ENCODE peak calls at places on chromosome 13, in seven cellular contexts. W is GM23338, G is HCT116, S is SK-N-SH, L is hepatocyte, Y is OCI-LY7, B is PC-3. M is an unnamed sample.

GRCh38 chr13:26707122-26708006 is 53.2 kb downstream of the GPR12 start:
- DNase-seq in G (peak), Y (peak), L (peak), S (peak), B (peak), W (peak), M (peak)

GRCh38 chr13:83229574-83230300 is 652.5 kb downstream of the SLITRK1 start:
- DNase-seq in L (no peak), G (no peak), W (no peak), S (no peak), Y (no peak), B (no peak), M (no peak)

GRCh38 chr13:27663947-27664346 is 42.3 kb downstream of the POLR1D start:
- DNase-seq in W (peak), B (no peak), S (no peak), L (no peak), Y (no peak), G (no peak), M (peak)

GRCh38 chr13:103537616-103538015 is 471.4 kb upstream of the SLC10A2 start:
- DNase-seq in G (no peak), Y (no peak), S (no peak), W (no peak), B (no peak), L (no peak), M (no peak)

GRCh38 chr13:114328595-114328994 is 14.3 kb downstream of the CHAMP1 start:
- DNase-seq in B (no peak), S (no peak), Y (no peak), L (no peak), G (no peak), W (no peak), M (no peak)

GRCh38 chr13:22061371-22061805 is 390.5 kb downstream of the FGF9 start:
- DNase-seq in L (no peak), Y (no peak), S (no peak), G (no peak), B (no peak), W (peak), M (no peak)

GRCh38 chr13:62906896-62907295 is 1491.2 kb upstream of the PCDH20 start:
- DNase-seq in W (no peak), Y (no peak), G (no peak), S (no peak), L (no peak), B (no peak), M (no peak)

GRCh38 chr13:75404721-75405120 is 77.2 kb downstream of the TBC1D4 start:
- DNase-seq in G (no peak), L (no peak), W (no peak), S (no peak), B (no peak), Y (no peak), M (no peak)

GRCh38 chr13:45433381-45433790 is 15.2 kb upstream of the SLC25A30 start:
- DNase-seq in Y (no peak), S (no peak), L (no peak), G (no peak), W (no peak), B (no peak), M (no peak)

GRCh38 chr13:91346848-91347211 is 657 bp upstream of the MIR17HG start:
- DNase-seq in B (peak), L (peak), Y (peak), G (no peak), W (peak), S (peak), M (peak)

GRCh38 chr13:33310245-33311038 is 24.9 kb upstream of the STARD13 start:
- DNase-seq in Y (no peak), L (no peak), S (no peak), G (no peak), W (no peak), B (peak), M (no peak)

GRCh38 chr13:87355451-87355850 is 315.7 kb upstream of the SLITRK5 start:
- DNase-seq in G (no peak), Y (no peak), S (no peak), W (no peak), B (no peak), L (no peak), M (no peak)

GRCh38 chr13:35855531-35856019 is 275.6 kb downstream of the DCLK1 start:
- DNase-seq in B (peak), S (no peak), Y (no peak), L (no peak), W (peak), G (peak), M (peak)

GRCh38 chr13:20772401-20773131 is 1.2 kb downstream of the EEF1AKMT1 start:
- DNase-seq in Y (no peak), W (no peak), G (no peak), L (no peak), B (no peak), S (no peak), M (no peak)

GRCh38 chr13:72062566-72062965 is 195.6 kb upstream of the DACH1 start:
- DNase-seq in S (no peak), G (no peak), Y (no peak), W (peak), L (no peak), B (peak), M (peak)

GRCh38 chr13:100788540-100788939 is 113.9 kb upstream of the TMTC4 start:
- DNase-seq in Y (no peak), S (no peak), L (no peak), B (no peak), W (no peak), G (no peak), M (no peak)

GRCh38 chr13:34546841-34547240 is 395.2 kb upstream of the NBEA start:
- DNase-seq in G (no peak), Y (no peak), L (no peak), B (no peak), S (no peak), W (no peak), M (no peak)

GRCh38 chr13:93496985-93497673 is 270.5 kb downstream of the GPC6 start:
- DNase-seq in W (no peak), L (peak), G (no peak), S (peak), B (no peak), Y (no peak), M (peak)

GRCh38 chr13:33125821-33126570 is 109.8 kb downstream of the KL start:
- DNase-seq in W (peak), Y (no peak), S (no peak), G (peak), B (peak), L (peak), M (peak)

GRCh38 chr13:48162182-48162581 is 67.3 kb upstream of the MED4 start:
- DNase-seq in Y (no peak), G (no peak), B (no peak), S (no peak), W (no peak), L (no peak), M (no peak)

GRCh38 chr13:112103971-112104872 is 37.3 kb downstream of the SOX1 start:
- DNase-seq in L (no peak), W (peak), G (no peak), Y (no peak), B (no peak), S (no peak), M (peak)

GRCh38 chr13:112101360-112101930 is 34.5 kb downstream of the SOX1 start:
- DNase-seq in Y (no peak), L (no peak), B (no peak), S (no peak), G (no peak), W (no peak), M (no peak)

GRCh38 chr13:112102243-112102642 is 35.3 kb downstream of the SOX1 start:
- DNase-seq in B (peak), L (no peak), S (no peak), W (peak), Y (no peak), G (peak), M (peak)

GRCh38 chr13:112104873-112105234 is 37.9 kb downstream of the SOX1 start:
- DNase-seq in W (no peak), B (no peak), Y (no peak), L (no peak), S (no peak), G (no peak), M (no peak)

GRCh38 chr13:112103260-112103843 is 36.4 kb downstream of the SOX1 start:
- DNase-seq in S (no peak), L (no peak), Y (no peak), B (no peak), G (no peak), W (peak), M (peak)
- TF ChIP-seq EZH2phosphoT487 in S (no peak), L (no peak), Y (no peak), B (no peak), G (no peak), W (no peak), M (no peak)

DNA sequence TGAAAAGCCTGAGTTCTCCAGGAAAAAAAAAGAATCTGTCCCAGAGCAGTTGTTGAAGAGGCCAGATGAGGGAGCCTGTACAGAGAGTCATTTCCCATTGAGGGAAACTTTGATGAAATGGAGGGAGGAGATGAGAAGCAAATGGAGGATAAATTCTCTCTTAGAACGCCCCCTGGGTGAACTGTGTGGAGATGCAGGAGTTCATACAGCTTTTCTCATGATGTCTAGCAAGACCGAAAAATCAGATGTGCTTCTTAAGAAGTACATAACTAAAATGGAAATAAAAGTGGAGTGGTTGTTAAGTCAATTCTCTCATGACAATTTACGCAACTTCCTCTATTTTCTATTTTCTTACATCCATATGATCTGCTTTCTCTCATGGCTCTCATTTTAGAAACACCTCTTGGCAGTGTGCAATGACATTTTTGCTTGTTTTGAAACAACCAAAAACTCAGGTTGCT is 1263.1 kb downstream of the PCDH9 start:
- DNase-seq in W (peak), B (peak), S (peak), L (peak), Y (peak), G (peak), M (peak)
- TF ChIP-seq CTCF in W (peak), B (peak), S (peak), L (peak), Y (peak), G (peak), M (peak)

GRCh38 chr13:43122706-43123268 is 99.4 kb downstream of the DNAJC15 start:
- DNase-seq in L (no peak), S (peak), Y (no peak), B (no peak), W (no peak), G (no peak), M (peak)
- TF ChIP-seq EZH2phosphoT487 in L (no peak), S (no peak), Y (no peak), B (no peak), W (no peak), G (no peak), M (no peak)

GRCh38 chr13:99086149-99086868 is 108.4 kb upstream of the DOCK9 start:
- DNase-seq in L (peak), B (peak), S (peak), G (no peak), Y (peak), W (peak), M (peak)

GRCh38 chr13:99087954-99088491 is 110.2 kb upstream of the DOCK9 start:
- DNase-seq in W (peak), Y (peak), G (no peak), S (peak), B (peak), L (peak), M (peak)

GRCh38 chr13:99085846-99086148 is 107.9 kb upstream of the DOCK9 start:
- DNase-seq in S (no peak), Y (no peak), W (no peak), G (no peak), B (no peak), L (no peak), M (no peak)

GRCh38 chr13:99086869-99087129 is 108.9 kb upstream of the DOCK9 start:
- DNase-seq in W (no peak), S (no peak), L (no peak), B (no peak), Y (no peak), G (no peak), M (no peak)

GRCh38 chr13:99087130-99087953 is 109.5 kb upstream of the DOCK9 start:
- DNase-seq in Y (peak), W (peak), L (peak), S (peak), B (peak), G (peak), M (peak)
- TF ChIP-seq CTCF in Y (no peak), W (no peak), L (peak), S (no peak), B (peak), G (no peak), M (peak)

DNA sequence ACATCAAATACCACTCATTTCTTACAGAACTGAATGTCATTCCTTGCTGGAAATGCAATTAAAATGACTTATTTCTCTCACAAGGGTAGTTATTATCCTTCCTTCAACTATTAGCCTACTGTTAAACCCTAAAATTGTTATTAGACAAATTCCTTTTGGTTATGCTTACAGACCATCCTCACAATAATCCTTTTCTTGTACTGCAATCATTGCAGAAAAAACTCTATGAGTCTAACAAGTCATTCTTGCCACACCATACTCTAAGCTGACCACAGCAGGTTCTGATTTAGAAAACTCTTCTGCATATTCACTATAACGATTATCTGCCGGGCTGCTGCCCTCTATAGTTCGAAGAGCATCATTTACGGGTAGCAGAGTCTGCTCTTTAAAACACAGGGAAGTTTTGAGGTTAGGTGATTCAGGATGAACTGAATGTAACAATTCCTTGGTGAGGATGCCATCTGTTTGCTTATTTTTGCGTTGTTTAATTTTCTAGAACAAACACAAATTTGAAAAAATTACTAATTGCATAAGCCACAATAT is 38.2 kb downstream of the MTMR6 start:
- DNase-seq in S (peak), L (peak), B (peak), Y (peak), W (peak), G (no peak), M (peak)
- TF ChIP-seq EZH2phosphoT487 in S (no peak), L (no peak), B (no peak), Y (no peak), W (no peak), G (no peak), M (no peak)

DNA sequence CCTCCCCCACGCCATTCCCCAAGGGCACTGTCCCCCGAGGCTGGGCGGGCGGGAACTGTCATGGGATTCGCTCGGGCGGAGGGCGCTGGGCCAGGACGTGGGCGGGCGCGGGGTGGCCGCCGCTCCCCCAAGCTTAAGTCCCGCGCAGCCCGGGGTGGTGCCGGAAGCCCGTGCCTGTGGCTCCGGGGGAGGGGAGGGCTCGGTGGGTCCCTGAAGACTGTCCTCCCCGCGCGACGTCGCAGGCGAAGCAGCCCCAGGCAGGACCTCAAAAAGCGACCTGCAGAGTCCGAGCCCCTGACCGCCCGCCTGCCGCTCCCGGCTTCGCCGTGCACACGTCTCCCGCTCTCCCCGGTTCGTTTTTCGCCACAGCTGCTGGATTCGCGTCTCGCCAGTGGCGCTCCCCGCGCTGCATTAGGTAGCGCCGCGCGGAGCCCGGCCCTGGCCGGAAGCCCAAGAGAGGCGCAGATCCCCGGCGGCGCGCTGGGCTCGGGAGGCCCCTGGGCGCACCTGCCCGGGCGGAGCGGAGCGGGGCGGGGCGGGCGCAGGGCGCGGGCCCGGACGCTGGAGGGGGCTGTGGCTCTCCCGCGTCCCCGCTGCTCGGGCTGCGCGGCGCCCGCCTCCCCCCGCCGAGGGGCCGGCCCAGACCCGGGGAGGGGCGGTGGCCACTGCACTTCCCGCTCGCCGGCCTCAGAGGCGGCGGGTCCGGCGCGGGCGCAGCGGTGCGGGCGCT is at the start of gene FARP1:
- DNase-seq in Y (no peak), B (peak), L (peak), G (peak), S (peak), W (peak), M (peak)
- TF ChIP-seq CTCF in Y (no peak), B (no peak), L (peak), G (no peak), S (no peak), W (no peak), M (peak)

GRCh38 chr13:30720470-30720869 is 14.9 kb upstream of the ALOX5AP start:
- DNase-seq in G (no peak), Y (peak), L (no peak), B (no peak), W (no peak), S (no peak), M (no peak)
- TF ChIP-seq EZH2phosphoT487 in G (no peak), Y (no peak), L (no peak), B (no peak), W (no peak), S (no peak), M (no peak)

M was measured in neural progenitor cell.